ENCODE peak calls at places on chromosomes 7 and 10, in five cellular contexts. One of them, this sample, is unnamed.

GRCh38 chr10:104032144-104032775 is 53.4 kb downstream of the COL17A1 start:
- DNase-seq in ascending aorta: no peak
- DNase-seq in CD8-positive, alpha-beta T cell: no peak
- DNase-seq in PC-3: no peak
- DNase-seq in prostate gland: no peak
- DNase-seq in this sample: no peak

GRCh38 chr10:10403762-10404161 is 613.9 kb upstream of the CELF2 start:
- DNase-seq in prostate gland: no peak
- DNase-seq in ascending aorta: no peak
- DNase-seq in PC-3: no peak
- DNase-seq in CD8-positive, alpha-beta T cell: no peak
- DNase-seq in this sample: no peak

GRCh38 chr10:70481831-70482530 is 3.4 kb downstream of the PALD1 start:
- DNase-seq in prostate gland: no peak
- DNase-seq in CD8-positive, alpha-beta T cell: no peak
- DNase-seq in ascending aorta: peak; percentile 83
- DNase-seq in PC-3: no peak
- DNase-seq in this sample: no peak

GRCh38 chr10:19817251-19818046 is 1.2 kb downstream of the PLXDC2 start:
- DNase-seq in ascending aorta: no peak
- DNase-seq in prostate gland: peak; percentile 38
- DNase-seq in PC-3: no peak
- DNase-seq in CD8-positive, alpha-beta T cell: no peak
- DNase-seq in this sample: no peak

GRCh38 chr7:100003711-100004661 is 11.4 kb upstream of the ZKSCAN1 start:
- DNase-seq in prostate gland: peak; percentile 71
- DNase-seq in PC-3: no peak
- DNase-seq in CD8-positive, alpha-beta T cell: no peak
- DNase-seq in ascending aorta: no peak
- DNase-seq in this sample: no peak

GRCh38 chr10:49620841-49621378 is 7.1 kb downstream of the CHAT start:
- DNase-seq in PC-3: no peak
- DNase-seq in ascending aorta: peak; percentile 22
- DNase-seq in CD8-positive, alpha-beta T cell: no peak
- DNase-seq in prostate gland: no peak
- DNase-seq in this sample: no peak

GRCh38 chr10:14407567-14407966 is 76.8 kb upstream of the FRMD4A start:
- DNase-seq in CD8-positive, alpha-beta T cell: no peak
- DNase-seq in ascending aorta: no peak
- DNase-seq in prostate gland: peak; percentile 33
- DNase-seq in PC-3: no peak
- DNase-seq in this sample: no peak

GRCh38 chr10:104472957-104473745 is 119.5 kb downstream of the CFAP58 start:
- DNase-seq in prostate gland: peak; percentile 30
- DNase-seq in PC-3: no peak
- DNase-seq in ascending aorta: no peak
- DNase-seq in CD8-positive, alpha-beta T cell: no peak
- DNase-seq in this sample: no peak

GRCh38 chr10:92816106-92816505 is 32.2 kb upstream of the EXOC6 start:
- DNase-seq in ascending aorta: no peak
- DNase-seq in prostate gland: no peak
- DNase-seq in PC-3: peak; percentile 26
- DNase-seq in CD8-positive, alpha-beta T cell: no peak
- DNase-seq in this sample: no peak

GRCh38 chr7:116317907-116318306 is 107.6 kb downstream of the TES start:
- DNase-seq in prostate gland: no peak
- DNase-seq in PC-3: peak; percentile 8
- DNase-seq in CD8-positive, alpha-beta T cell: no peak
- DNase-seq in ascending aorta: no peak
- DNase-seq in this sample: no peak

GRCh38 chr7:32164341-32164996 is 94.3 kb upstream of the PDE1C start:
- DNase-seq in CD8-positive, alpha-beta T cell: no peak
- DNase-seq in ascending aorta: no peak
- DNase-seq in prostate gland: no peak
- DNase-seq in PC-3: peak; percentile 85
- DNase-seq in this sample: no peak

GRCh38 chr7:16712916-16713315 is 40.6 kb upstream of the TSPAN13 start:
- DNase-seq in prostate gland: no peak
- DNase-seq in CD8-positive, alpha-beta T cell: no peak
- DNase-seq in PC-3: peak; percentile 62
- DNase-seq in ascending aorta: no peak
- DNase-seq in this sample: no peak

GRCh38 chr7:66415659-66416265 is 210.6 kb downstream of the TPST1 start:
- DNase-seq in PC-3: no peak
- DNase-seq in ascending aorta: no peak
- DNase-seq in CD8-positive, alpha-beta T cell: no peak
- DNase-seq in prostate gland: no peak
- DNase-seq in this sample: no peak

GRCh38 chr7:157490465-157490912 is 153.7 kb downstream of the DNAJB6 start:
- DNase-seq in prostate gland: no peak
- DNase-seq in ascending aorta: peak; percentile 57
- DNase-seq in CD8-positive, alpha-beta T cell: peak; percentile 46
- DNase-seq in PC-3: peak; percentile 95
- DNase-seq in this sample: peak; percentile 62

GRCh38 chr7:12517451-12517850 is 53.1 kb upstream of the SCIN start:
- DNase-seq in ascending aorta: no peak
- DNase-seq in CD8-positive, alpha-beta T cell: no peak
- DNase-seq in PC-3: no peak
- DNase-seq in prostate gland: no peak
- DNase-seq in this sample: no peak

GRCh38 chr7:136030330-136030729 is 53.2 kb upstream of the MTPN start:
- DNase-seq in PC-3: peak; percentile 46
- DNase-seq in CD8-positive, alpha-beta T cell: no peak
- DNase-seq in prostate gland: no peak
- DNase-seq in ascending aorta: no peak
- DNase-seq in this sample: no peak

GRCh38 chr10:93440591-93441012 is 41.5 kb downstream of the MYOF start:
- DNase-seq in ascending aorta: peak; percentile 62
- DNase-seq in CD8-positive, alpha-beta T cell: no peak
- DNase-seq in prostate gland: no peak
- DNase-seq in PC-3: no peak
- DNase-seq in this sample: no peak

GRCh38 chr7:148622887-148623585 is 32.5 kb downstream of the C7orf33 start:
- DNase-seq in PC-3: no peak
- DNase-seq in CD8-positive, alpha-beta T cell: no peak
- DNase-seq in prostate gland: no peak
- DNase-seq in ascending aorta: no peak
- DNase-seq in this sample: no peak

GRCh38 chr7:49852619-49853462 is 79.4 kb downstream of the VWC2 start:
- DNase-seq in PC-3: peak; percentile 74
- DNase-seq in prostate gland: peak; percentile 47
- DNase-seq in ascending aorta: no peak
- DNase-seq in CD8-positive, alpha-beta T cell: no peak
- DNase-seq in this sample: no peak

GRCh38 chr7:20402297-20403230 is 71.9 kb downstream of the ITGB8 start:
- DNase-seq in prostate gland: no peak
- DNase-seq in PC-3: peak; percentile 36
- DNase-seq in CD8-positive, alpha-beta T cell: no peak
- DNase-seq in ascending aorta: no peak
- DNase-seq in this sample: no peak

GRCh38 chr10:108465871-108466641 is 1301.5 kb upstream of the SORCS1 start:
- DNase-seq in PC-3: no peak
- DNase-seq in ascending aorta: peak; percentile 63
- DNase-seq in prostate gland: peak; percentile 13
- DNase-seq in CD8-positive, alpha-beta T cell: no peak
- DNase-seq in this sample: peak; percentile 74

GRCh38 chr7:27251513-27252306 is 9.1 kb downstream of the EVX1 start:
- DNase-seq in prostate gland: no peak
- DNase-seq in ascending aorta: peak; percentile 60
- DNase-seq in CD8-positive, alpha-beta T cell: no peak
- DNase-seq in PC-3: no peak
- DNase-seq in this sample: no peak

GRCh38 chr7:2228921-2229320 is 3.8 kb downstream of the MAD1L1 start:
- DNase-seq in ascending aorta: no peak
- DNase-seq in CD8-positive, alpha-beta T cell: no peak
- DNase-seq in prostate gland: no peak
- DNase-seq in PC-3: no peak
- DNase-seq in this sample: no peak

GRCh38 chr10:125691160-125691981 is 8.4 kb upstream of the TEX36 start:
- DNase-seq in CD8-positive, alpha-beta T cell: no peak
- DNase-seq in PC-3: peak; percentile 74
- DNase-seq in prostate gland: no peak
- DNase-seq in ascending aorta: no peak
- DNase-seq in this sample: no peak

GRCh38 chr7:92799446-92800211 is 36.7 kb downstream of the CDK6 start:
- DNase-seq in ascending aorta: no peak
- DNase-seq in CD8-positive, alpha-beta T cell: no peak
- DNase-seq in PC-3: no peak
- DNase-seq in prostate gland: no peak
- DNase-seq in this sample: no peak

GRCh38 chr10:30687698-30688213 is 58.2 kb upstream of the LYZL2 start:
- DNase-seq in ascending aorta: peak; percentile 82
- DNase-seq in CD8-positive, alpha-beta T cell: peak; percentile 90
- DNase-seq in PC-3: peak; percentile 82
- DNase-seq in prostate gland: peak; percentile 32
- DNase-seq in this sample: no peak

GRCh38 chr7:138493535-138493934 is 33.5 kb downstream of the TRIM24 start:
- DNase-seq in prostate gland: no peak
- DNase-seq in CD8-positive, alpha-beta T cell: no peak
- DNase-seq in PC-3: no peak
- DNase-seq in ascending aorta: no peak
- DNase-seq in this sample: no peak

GRCh38 chr10:72297281-72297967 is 23.7 kb downstream of the DDIT4 start:
- DNase-seq in CD8-positive, alpha-beta T cell: peak; percentile 93
- DNase-seq in ascending aorta: peak; percentile 96
- DNase-seq in prostate gland: peak; percentile 48
- DNase-seq in PC-3: peak; percentile 74
- DNase-seq in this sample: peak; percentile 96

GRCh38 chr7:155104913-155105312 is 34.8 kb downstream of the HTR5A start:
- DNase-seq in PC-3: no peak
- DNase-seq in CD8-positive, alpha-beta T cell: no peak
- DNase-seq in prostate gland: no peak
- DNase-seq in ascending aorta: peak; percentile 33
- DNase-seq in this sample: no peak

DNA sequence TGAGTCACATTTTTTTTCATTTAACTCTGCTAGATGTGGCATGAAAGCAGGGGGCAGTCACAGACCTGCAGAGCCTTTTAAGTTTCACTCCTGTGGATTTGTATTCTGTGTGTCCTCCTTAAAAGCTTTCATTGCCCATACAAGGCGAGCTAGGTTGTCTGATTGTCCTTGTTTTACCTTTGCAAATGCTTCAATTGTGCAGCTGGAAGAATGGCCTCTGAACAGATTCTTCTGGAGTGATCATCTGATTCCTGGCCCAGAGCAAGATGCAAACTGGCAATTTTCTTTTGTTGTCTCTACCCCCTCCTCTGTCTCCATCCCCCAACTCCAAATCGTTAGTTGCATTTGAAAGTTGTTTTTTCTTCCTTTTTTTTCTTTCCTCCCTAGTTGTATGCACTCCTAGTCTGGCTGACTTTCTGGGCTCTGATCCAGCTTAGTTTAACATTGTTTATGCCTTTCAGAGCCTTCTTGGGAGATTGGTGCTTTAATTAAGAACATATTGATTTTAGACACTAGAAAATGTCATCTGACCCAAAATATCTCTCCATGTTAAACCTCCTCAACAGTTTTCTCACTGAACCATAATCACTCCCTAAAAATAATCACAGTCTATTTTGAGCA is 150.2 kb downstream of the REEP3 start:
- DNase-seq in ascending aorta: no peak
- DNase-seq in PC-3: no peak
- DNase-seq in CD8-positive, alpha-beta T cell: no peak
- DNase-seq in prostate gland: no peak
- DNase-seq in this sample: no peak
- TF ChIP-seq CTCF in ascending aorta: no peak
- TF ChIP-seq CTCF in PC-3: peak; percentile 22
- TF ChIP-seq CTCF in CD8-positive, alpha-beta T cell: no peak
- TF ChIP-seq CTCF in prostate gland: no peak
- TF ChIP-seq CTCF in this sample: no peak

GRCh38 chr7:106076537-106076936 is 35.6 kb downstream of the SYPL1 start:
- DNase-seq in prostate gland: no peak
- DNase-seq in ascending aorta: no peak
- DNase-seq in PC-3: no peak
- DNase-seq in CD8-positive, alpha-beta T cell: no peak
- DNase-seq in this sample: no peak
- H3K4me3 ChIP-seq in prostate gland: no peak overlapping the region
- H3K4me3 ChIP-seq in ascending aorta: no peak overlapping the region
- H3K4me3 ChIP-seq in PC-3: no peak overlapping the region
- H3K4me3 ChIP-seq in CD8-positive, alpha-beta T cell: no peak overlapping the region
- H3K4me3 ChIP-seq in this sample: no peak overlapping the region

GRCh38 chr10:5985029-5985428 is 7.7 kb upstream of the IL15RA start:
- DNase-seq in ascending aorta: no peak
- DNase-seq in CD8-positive, alpha-beta T cell: no peak
- DNase-seq in prostate gland: no peak
- DNase-seq in PC-3: no peak
- DNase-seq in this sample: no peak

GRCh38 chr10:5987747-5988146 is 10.4 kb upstream of the IL15RA start:
- DNase-seq in CD8-positive, alpha-beta T cell: no peak
- DNase-seq in PC-3: no peak
- DNase-seq in prostate gland: no peak
- DNase-seq in ascending aorta: no peak
- DNase-seq in this sample: no peak

GRCh38 chr10:5981529-5981928 is 4.2 kb upstream of the IL15RA start:
- DNase-seq in ascending aorta: no peak
- DNase-seq in prostate gland: no peak
- DNase-seq in CD8-positive, alpha-beta T cell: no peak
- DNase-seq in PC-3: no peak
- DNase-seq in this sample: no peak

GRCh38 chr10:5988336-5988920 is 11.1 kb upstream of the IL15RA start:
- DNase-seq in ascending aorta: no peak
- DNase-seq in prostate gland: no peak
- DNase-seq in PC-3: no peak
- DNase-seq in CD8-positive, alpha-beta T cell: no peak
- DNase-seq in this sample: no peak

DNA sequence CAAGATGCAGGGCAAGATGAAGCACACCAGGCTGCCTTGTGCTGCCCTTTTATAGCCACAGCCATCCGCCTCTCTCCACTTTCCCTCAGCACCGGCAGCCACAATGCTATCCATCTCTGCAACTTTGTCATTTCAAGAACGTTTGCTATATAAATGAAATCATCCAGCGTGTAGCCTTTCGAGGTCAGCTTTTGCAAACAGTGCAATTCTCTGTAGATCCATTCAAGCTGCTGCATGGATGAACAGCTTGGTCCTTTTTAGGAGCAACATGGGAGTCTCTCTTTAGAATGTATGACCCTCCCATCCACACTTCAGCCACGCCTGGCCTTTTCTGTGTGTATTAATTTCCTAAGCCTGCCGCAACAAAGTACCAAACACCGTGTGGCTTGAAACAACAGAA is 6.5 kb upstream of the IL15RA start:
- DNase-seq in PC-3: no peak
- DNase-seq in ascending aorta: no peak
- DNase-seq in CD8-positive, alpha-beta T cell: no peak
- DNase-seq in prostate gland: no peak
- DNase-seq in this sample: no peak
- H3K27ac ChIP-seq in PC-3: no peak overlapping the region
- H3K27ac ChIP-seq in ascending aorta: no peak overlapping the region
- H3K27ac ChIP-seq in CD8-positive, alpha-beta T cell: no peak overlapping the region
- H3K27ac ChIP-seq in prostate gland: no peak overlapping the region
- H3K27ac ChIP-seq in this sample: no peak overlapping the region

DNA sequence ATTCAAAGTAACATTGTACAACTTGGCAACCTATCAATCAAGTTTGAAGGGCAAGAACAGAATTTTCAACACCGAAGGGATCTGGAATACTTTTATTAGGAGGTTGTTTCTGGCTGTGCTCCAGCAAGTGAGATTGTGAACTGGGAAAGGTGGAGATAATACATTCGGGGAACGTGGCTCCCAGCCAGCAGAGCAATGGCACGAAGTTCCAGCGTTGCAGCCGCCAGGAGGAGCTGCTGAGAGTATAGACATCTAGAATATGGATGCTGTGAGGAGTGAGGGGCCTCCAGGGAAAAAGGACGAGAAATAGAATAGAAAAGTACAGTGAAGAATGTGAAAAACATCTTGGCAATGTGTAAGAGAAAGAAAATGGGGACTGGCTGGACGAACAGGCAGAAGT is 69.5 kb downstream of the TCERG1L start:
- DNase-seq in ascending aorta: no peak
- DNase-seq in PC-3: peak; percentile 6
- DNase-seq in CD8-positive, alpha-beta T cell: no peak
- DNase-seq in prostate gland: no peak
- DNase-seq in this sample: no peak
- TF ChIP-seq CTCF in ascending aorta: no peak
- TF ChIP-seq CTCF in PC-3: peak; percentile 26
- TF ChIP-seq CTCF in CD8-positive, alpha-beta T cell: no peak
- TF ChIP-seq CTCF in prostate gland: no peak
- TF ChIP-seq CTCF in this sample: no peak

This sample was measured in coronary artery.